ENCODE peak calls at places on chromosomes 4 and X, in five cellular contexts. C is H1, S is SK-N-SH, N is K562, J is HepG2. K is an unnamed sample.

GRCh38 chr4:111537861-111538260 is 607.4 kb upstream of the FAM241A start:
- DNase-seq in C (no peak), S (no peak), N (no peak), J (no peak), K (no peak)

GRCh38 chr4:84563002-84563401 is 19.9 kb upstream of the CDS1 start:
- DNase-seq in C (no peak), S (no peak), N (no peak), J (no peak), K (no peak)

GRCh38 chr4:70556856-70557255 is 35.2 kb upstream of the AMBN start:
- DNase-seq in C (no peak), S (no peak), N (no peak), J (no peak), K (no peak)

GRCh38 chr4:136690363-136690762 is 841.9 kb downstream of the PCDH18 start:
- DNase-seq in C (no peak), S (no peak), N (no peak), J (no peak), K (no peak)

GRCh38 chrX:106331606-106332005 is 163.5 kb downstream of the PWWP3B start:
- DNase-seq in C (no peak), S (no peak), N (no peak), J (no peak), K (no peak)

GRCh38 chr4:6963139-6963611 is 53.5 kb downstream of the TBC1D14 start:
- DNase-seq in C (no peak), S (no peak), N (no peak), J (peak), K (no peak)

GRCh38 chr4:54566608-54567007 is 91.1 kb upstream of the KIT start:
- DNase-seq in C (no peak), S (no peak), N (no peak), J (no peak), K (no peak)

GRCh38 chr4:103934178-103934789 is 214.5 kb upstream of the TACR3 start:
- DNase-seq in C (no peak), S (peak), N (peak), J (peak), K (no peak)

GRCh38 chr4:107862658-107863057 is 37.9 kb downstream of the SGMS2 start:
- DNase-seq in C (no peak), S (no peak), N (no peak), J (peak), K (no peak)

GRCh38 chr4:105586638-105587328 is 34.4 kb downstream of the ARHGEF38 start:
- DNase-seq in C (no peak), S (no peak), N (no peak), J (no peak), K (no peak)

GRCh38 chr4:9804918-9805317 is 23.5 kb downstream of the DRD5 start:
- DNase-seq in C (no peak), S (no peak), N (no peak), J (no peak), K (no peak)

GRCh38 chr4:25014965-25015506 is 15.7 kb downstream of the LGI2 start:
- DNase-seq in C (no peak), S (no peak), N (no peak), J (no peak), K (no peak)

GRCh38 chr4:106986486-106986885 is 49.6 kb downstream of the DKK2 start:
- DNase-seq in C (no peak), S (peak), N (no peak), J (no peak), K (no peak)

GRCh38 chrX:78650906-78651437 is 8.2 kb downstream of the RTL3 start:
- DNase-seq in C (no peak), S (no peak), N (no peak), J (no peak), K (peak)

GRCh38 chrX:2785538-2785937 is 33.7 kb downstream of the XG start:
- DNase-seq in C (no peak), S (no peak), N (no peak), J (no peak), K (no peak)

GRCh38 chr4:153731239-153731638 is 28.6 kb downstream of the RNF175 start:
- DNase-seq in C (no peak), S (peak), N (no peak), J (no peak), K (no peak)

GRCh38 chrX:136130931-136131843 is 16.1 kb upstream of the FHL1 start:
- DNase-seq in C (no peak), S (no peak), N (no peak), J (peak), K (no peak)

GRCh38 chr4:127698789-127699200 is 31.4 kb upstream of the SLC25A31 start:
- DNase-seq in C (no peak), S (no peak), N (no peak), J (no peak), K (peak)

GRCh38 chr4:76590847-76591281 is 155.8 kb downstream of the SHROOM3 start:
- DNase-seq in C (no peak), S (no peak), N (no peak), J (no peak), K (no peak)

GRCh38 chrX:132651411-132652086 is 162.7 kb upstream of the MBNL3 start:
- DNase-seq in C (no peak), S (no peak), N (no peak), J (no peak), K (no peak)

GRCh38 chr4:152255437-152255836 is 280.5 kb downstream of the FBXW7 start:
- DNase-seq in C (no peak), S (no peak), N (no peak), J (no peak), K (peak)

DNA sequence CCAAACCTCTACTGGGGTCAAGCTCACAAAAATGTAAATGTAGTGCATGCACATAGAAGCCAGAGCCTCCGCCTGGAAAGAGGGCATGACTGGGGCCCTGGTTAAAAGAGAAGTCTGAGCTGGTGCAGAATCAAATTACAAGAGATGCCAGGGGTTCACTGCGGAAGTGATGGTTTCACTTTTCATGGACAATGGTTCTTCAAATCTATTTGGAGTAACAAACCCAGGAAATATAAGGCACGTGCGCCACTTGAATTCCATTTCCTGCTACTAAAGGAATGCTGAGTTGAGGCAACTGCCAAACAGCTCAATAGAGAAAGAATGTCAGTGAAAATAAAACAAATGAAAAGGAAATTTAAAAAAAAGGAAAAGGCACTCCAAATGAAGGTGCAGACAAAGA is 79.8 kb downstream of the FUNDC1 start:
- DNase-seq in C (no peak), S (no peak), N (no peak), J (no peak), K (no peak)
- TF ChIP-seq TAF1 in C (no peak), S (no peak), N (no peak), J (no peak), K (no peak)

DNA sequence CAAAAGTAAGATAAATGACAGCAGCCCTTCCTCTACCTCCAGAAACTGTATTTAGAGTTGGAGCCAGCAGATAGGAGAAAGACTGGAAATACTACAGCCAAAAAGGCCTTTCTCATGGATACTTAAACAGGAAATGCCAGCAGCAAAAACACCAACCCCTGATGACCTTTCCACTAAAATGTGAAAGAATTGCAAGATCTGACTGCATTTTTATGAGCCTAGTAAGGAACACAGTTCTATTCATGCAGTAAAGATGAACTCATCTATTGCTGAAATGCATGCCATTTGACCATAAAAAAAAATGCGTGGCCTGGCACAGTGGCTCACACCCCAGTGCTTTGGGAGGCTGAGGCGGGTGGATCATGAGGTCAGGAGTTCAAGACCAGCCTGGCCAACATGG is 19.9 kb downstream of the ABCG2 start:
- DNase-seq in C (no peak), S (no peak), N (no peak), J (no peak), K (no peak)
- TF ChIP-seq RFX5 in C (no peak), S (no peak), N (no peak), J (no peak), K (no peak)

GRCh38 chr4:112908511-112908910 is 140.9 kb upstream of the ANK2 start:
- DNase-seq in C (no peak), S (no peak), N (no peak), J (no peak), K (no peak)
- TF ChIP-seq TAF1 in C (no peak), S (no peak), N (no peak), J (no peak), K (no peak)

GRCh38 chr4:75429208-75429607 is 85.0 kb downstream of the RCHY1 start:
- DNase-seq in C (no peak), S (no peak), N (no peak), J (no peak), K (no peak)
- TF ChIP-seq RFX5 in C (no peak), S (no peak), N (no peak), J (no peak), K (no peak)

GRCh38 chr4:168550071-168550766 is 53.4 kb downstream of the PALLD start:
- DNase-seq in C (no peak), S (no peak), N (no peak), J (no peak), K (no peak)
- TF ChIP-seq TAF1 in C (no peak), S (no peak), N (no peak), J (no peak), K (no peak)

DNA sequence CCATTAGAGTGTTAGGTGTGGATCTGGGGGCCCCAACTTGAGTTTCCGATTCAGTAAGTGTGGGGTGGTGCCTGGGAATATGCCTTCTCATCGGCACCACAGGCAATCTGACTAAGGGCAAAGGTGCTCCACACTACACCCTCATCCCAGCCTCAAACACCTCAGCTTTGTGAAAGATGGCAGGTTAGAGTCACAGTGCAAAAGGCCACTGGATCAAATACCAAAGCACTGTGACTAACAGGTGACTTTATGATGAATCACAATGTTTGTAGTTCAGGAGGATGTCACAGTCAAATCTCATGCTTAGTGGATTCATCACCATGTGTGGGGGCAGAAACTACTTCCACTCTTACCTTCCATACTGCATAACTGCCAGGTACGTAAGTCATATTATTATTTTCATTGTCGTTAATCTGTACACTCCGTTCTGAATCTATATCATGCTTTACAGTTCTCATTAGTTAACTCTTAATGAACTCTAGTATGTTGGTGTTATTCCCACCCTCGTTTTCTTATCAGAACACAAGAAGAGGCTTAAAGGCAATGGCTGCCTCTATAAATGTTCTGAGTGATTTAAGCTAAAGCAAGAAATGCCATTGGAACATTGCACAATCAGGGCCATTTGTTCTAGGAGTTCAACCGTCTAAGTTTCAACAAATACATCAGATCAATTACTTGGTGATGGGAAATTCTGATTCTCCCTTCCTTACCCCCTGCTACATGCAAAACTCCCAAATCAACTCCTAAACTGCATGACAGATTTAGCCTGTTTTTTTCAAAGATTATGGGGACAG is 50.2 kb downstream of the PRKG2 start:
- DNase-seq in C (no peak), S (no peak), N (no peak), J (peak), K (no peak)
- TF ChIP-seq RFX5 in C (no peak), S (no peak), N (no peak), J (no peak), K (no peak)

GRCh38 chr4:1669850-1670249 is 14.3 kb downstream of the FAM53A start:
- DNase-seq in C (no peak), S (no peak), N (no peak), J (no peak), K (no peak)
- TF ChIP-seq TAF1 in C (no peak), S (no peak), N (no peak), J (no peak), K (no peak)

K was measured in GM12878.